ENCODE peak calls at places on chromosomes 6 and 20, in six cellular contexts. K is OCI-LY7, Q is A549, R is brain microvascular endothelial cell, U is breast epithelium, P is fibroblast of lung. B is an unnamed sample.

GRCh38 chr6:68256391-68256790 is 378.7 kb upstream of the ADGRB3 start:
- DNase-seq in K (no peak), U (no peak), R (peak), Q (no peak), P (no peak), B (no peak)

GRCh38 chr6:32386040-32386439 is 14.3 kb upstream of the TSBP1 start:
- DNase-seq in Q (no peak), R (no peak), K (no peak), P (no peak), U (no peak), B (no peak)

GRCh38 chr20:38932457-38933120 is 6.4 kb downstream of the FAM83D start:
- DNase-seq in Q (no peak), P (peak), U (no peak), K (no peak), R (peak), B (no peak)

GRCh38 chr6:13454286-13455221 is 32.8 kb downstream of the GFOD1 start:
- DNase-seq in U (peak), R (peak), K (peak), P (peak), Q (no peak), B (peak)

GRCh38 chr6:88671624-88672023 is 291.8 kb downstream of the RNGTT start:
- DNase-seq in R (no peak), Q (no peak), P (no peak), U (no peak), K (no peak), B (no peak)

GRCh38 chr6:44431118-44431725 is 43.7 kb downstream of the CDC5L start:
- DNase-seq in R (peak), Q (peak), K (peak), U (no peak), P (peak), B (peak)

GRCh38 chr6:3751730-3752537 is 421 bp upstream of the PXDC1 start:
- DNase-seq in U (peak), P (peak), R (peak), K (no peak), Q (peak), B (peak)

GRCh38 chr6:27161946-27162603 is 85.4 kb upstream of the PRSS16 start:
- DNase-seq in K (peak), U (no peak), R (peak), Q (no peak), P (peak), B (no peak)

GRCh38 chr20:10190456-10190855 is 28.2 kb upstream of the SNAP25 start:
- DNase-seq in R (no peak), Q (no peak), K (no peak), P (no peak), U (no peak), B (no peak)

GRCh38 chr6:82957171-82957894 is 108.3 kb downstream of the UBE3D start:
- DNase-seq in Q (no peak), R (no peak), U (no peak), K (peak), P (peak), B (no peak)

GRCh38 chr20:47336013-47336754 is 20.3 kb downstream of the ZMYND8 start:
- DNase-seq in R (no peak), K (peak), P (peak), U (peak), Q (no peak), B (no peak)

GRCh38 chr20:38663660-38664059 is 60.6 kb upstream of the SLC32A1 start:
- DNase-seq in K (no peak), U (no peak), P (no peak), Q (no peak), R (no peak), B (no peak)

GRCh38 chr6:11538049-11538798 is 675 bp downstream of the TMEM170B start:
- DNase-seq in K (peak), Q (peak), R (no peak), U (no peak), P (peak), B (peak)

GRCh38 chr20:14882846-14883245 is 545.4 kb upstream of the FLRT3 start:
- DNase-seq in U (no peak), Q (no peak), P (no peak), R (no peak), K (no peak), B (no peak)

GRCh38 chr20:33651562-33652048 is 10.5 kb upstream of the C20orf144 start:
- DNase-seq in Q (no peak), P (no peak), K (no peak), R (no peak), U (no peak), B (no peak)

GRCh38 chr6:37967651-37968050 is 148.1 kb downstream of the ZFAND3 start:
- DNase-seq in U (no peak), P (no peak), Q (no peak), R (no peak), K (no peak), B (no peak)

GRCh38 chr6:115058414-115059211 is 715.8 kb upstream of the HS3ST5 start:
- DNase-seq in R (no peak), U (no peak), K (no peak), P (no peak), Q (no peak), B (no peak)

GRCh38 chr6:21163110-21163837 is 430.3 kb upstream of the SOX4 start:
- DNase-seq in Q (no peak), R (peak), P (peak), K (no peak), U (no peak), B (no peak)

GRCh38 chr6:116251568-116252384 is 2.1 kb downstream of the TSPYL4 start:
- DNase-seq in R (peak), P (peak), K (no peak), U (no peak), Q (no peak), B (no peak)

GRCh38 chr6:131281471-131282270 is 146.4 kb downstream of the AKAP7 start:
- DNase-seq in Q (no peak), P (peak), K (peak), U (peak), R (peak), B (no peak)

GRCh38 chr20:51462566-51463276 is 79.8 kb downstream of the NFATC2 start:
- DNase-seq in Q (no peak), R (peak), K (no peak), U (peak), P (peak), B (no peak)

GRCh38 chr6:82906951-82907350 is 158.7 kb downstream of the UBE3D start:
- DNase-seq in P (peak), K (no peak), R (peak), U (no peak), Q (no peak), B (no peak)

GRCh38 chr6:22699046-22699639 is 129.8 kb downstream of the HDGFL1 start:
- DNase-seq in P (no peak), K (no peak), R (no peak), Q (no peak), U (no peak), B (no peak)

GRCh38 chr20:6519556-6519955 is 247.9 kb upstream of the BMP2 start:
- DNase-seq in P (peak), Q (no peak), R (peak), U (no peak), K (no peak), B (no peak)

DNA sequence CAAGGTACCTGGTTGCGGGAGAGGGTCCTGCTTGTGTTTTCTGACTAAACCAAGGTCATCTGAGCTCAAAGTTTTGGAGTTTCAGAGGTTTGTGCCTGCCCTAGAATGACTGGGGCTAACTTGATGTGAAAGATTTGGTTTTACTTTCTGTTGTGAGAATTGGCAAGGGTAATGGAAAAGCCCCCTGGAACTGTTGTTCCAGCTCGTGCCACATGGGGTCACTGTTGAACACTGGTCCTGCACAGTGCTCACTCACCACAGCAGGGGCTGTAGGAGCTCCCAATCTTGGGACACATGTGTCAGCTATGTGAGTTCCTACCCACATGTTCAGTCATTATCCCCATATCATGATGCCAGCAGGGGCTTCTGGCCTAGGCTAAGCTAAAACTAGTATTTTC is 6.5 kb downstream of the TGM6 start:
- DNase-seq in K (peak), P (peak), U (no peak), Q (peak), R (peak), B (peak)
- TF ChIP-seq CTCF in K (peak), P (no peak), U (no peak), Q (peak), R (peak), B (peak)

GRCh38 chr20:58224097-58224496 is 4.4 kb downstream of the ANKRD60 start:
- DNase-seq in K (no peak), U (no peak), Q (no peak), R (no peak), P (no peak), B (no peak)

GRCh38 chr20:58225490-58226200 is 2.8 kb downstream of the ANKRD60 start:
- DNase-seq in U (no peak), P (no peak), Q (no peak), K (no peak), R (no peak), B (no peak)

GRCh38 chr20:58223358-58223941 is 5.0 kb downstream of the ANKRD60 start:
- DNase-seq in U (no peak), K (no peak), P (no peak), R (no peak), Q (no peak), B (no peak)

GRCh38 chr20:58222446-58222845 is 6.0 kb downstream of the ANKRD60 start:
- DNase-seq in R (no peak), U (no peak), P (no peak), Q (no peak), K (no peak), B (no peak)

GRCh38 chr20:58224974-58225373 is 3.5 kb downstream of the ANKRD60 start:
- DNase-seq in P (no peak), R (no peak), U (no peak), Q (no peak), K (no peak), B (no peak)
- TF ChIP-seq CTCF in P (no peak), R (no peak), U (no peak), Q (no peak), K (no peak), B (no peak)

DNA sequence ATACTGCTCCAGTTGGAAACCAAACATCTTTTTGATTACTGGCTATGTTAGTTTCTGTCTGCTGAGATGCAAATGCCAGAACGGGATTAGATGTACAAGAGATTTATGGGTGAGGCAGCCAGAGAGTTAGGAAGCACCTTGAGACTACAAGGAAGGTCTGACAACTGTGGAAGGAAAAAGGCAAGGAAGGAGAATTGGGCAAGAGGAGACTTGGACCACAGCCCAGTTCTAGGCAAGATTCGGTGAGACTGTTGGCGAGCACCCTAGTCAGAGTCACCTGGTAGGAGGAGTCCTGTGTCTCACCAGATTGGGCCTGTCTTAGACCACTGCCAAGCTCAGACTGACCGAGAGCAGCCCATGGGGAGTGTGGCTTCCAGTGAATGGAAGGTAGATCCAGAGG is 91.8 kb upstream of the F13A1 start:
- DNase-seq in K (no peak), P (no peak), U (no peak), R (no peak), Q (no peak), B (no peak)
- TF ChIP-seq CTCF in K (no peak), P (no peak), U (no peak), R (no peak), Q (no peak), B (no peak)

DNA sequence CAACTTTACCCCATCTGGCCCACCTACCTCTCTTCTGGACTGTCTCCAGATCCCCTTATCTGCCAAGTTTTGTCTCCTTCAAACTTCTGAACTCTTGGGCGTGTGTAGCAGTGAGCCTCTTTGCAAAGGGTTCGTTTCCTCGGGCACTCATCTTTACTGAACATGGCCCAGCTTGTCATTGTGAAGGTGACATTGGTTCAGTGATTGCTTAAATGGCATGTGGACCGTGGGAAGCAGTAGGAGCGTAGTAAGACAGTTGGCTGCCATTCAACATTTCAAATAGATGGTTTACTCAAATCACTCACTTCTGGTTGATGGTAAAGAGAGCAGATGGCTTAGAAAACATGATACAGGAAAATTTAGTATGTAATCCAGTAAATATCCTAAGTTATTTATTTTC is 34.8 kb upstream of the KIF25 start:
- DNase-seq in K (no peak), P (no peak), Q (no peak), U (no peak), R (no peak), B (no peak)
- TF ChIP-seq CTCF in K (no peak), P (no peak), Q (no peak), U (no peak), R (no peak), B (no peak)

DNA sequence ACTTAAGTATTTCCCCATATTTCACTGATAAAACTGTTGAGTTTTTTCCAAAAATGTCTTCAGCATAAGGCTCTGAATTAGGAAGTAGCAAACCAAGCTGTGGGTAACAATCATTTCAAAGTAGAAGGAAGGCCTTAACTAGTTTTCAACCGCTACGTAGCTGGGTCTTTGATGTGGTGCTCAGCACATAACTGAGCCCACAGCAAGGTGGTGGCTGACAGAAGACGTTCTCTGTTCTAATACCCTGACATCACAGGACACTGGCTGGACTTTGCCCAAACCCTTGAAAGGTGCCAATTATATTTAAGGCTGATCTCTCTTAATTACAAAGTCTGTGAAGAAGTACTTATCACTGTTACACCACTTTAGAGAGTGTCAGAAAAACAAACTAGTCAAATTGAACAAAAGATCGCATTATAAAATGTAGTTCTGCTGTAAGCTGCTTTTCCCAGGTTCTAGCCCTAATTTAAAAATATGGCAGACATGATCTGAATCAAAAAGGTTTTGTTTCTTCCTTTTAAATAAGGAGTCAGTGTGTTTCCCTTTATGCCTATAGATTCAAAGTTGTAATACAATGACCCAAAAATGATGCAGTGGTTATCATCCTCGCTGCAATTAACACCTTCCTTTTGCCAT is 26.7 kb downstream of the MAN1A1 start:
- DNase-seq in R (no peak), U (no peak), P (no peak), Q (no peak), K (no peak), B (no peak)
- TF ChIP-seq CTCF in R (no peak), U (no peak), P (no peak), Q (no peak), K (no peak), B (no peak)

GRCh38 chr20:17659801-17660200 is 22.2 kb downstream of the RRBP1 start:
- DNase-seq in P (no peak), R (no peak), U (no peak), Q (no peak), K (no peak), B (no peak)
- TF ChIP-seq CTCF in P (no peak), R (peak), U (no peak), Q (no peak), K (peak), B (no peak)

GRCh38 chr6:1552296-1552761 is 57.4 kb upstream of the FOXC1 start:
- DNase-seq in Q (peak), K (peak), U (no peak), R (peak), P (peak), B (peak)
- TF ChIP-seq CTCF in Q (peak), K (peak), U (no peak), R (peak), P (peak), B (peak)

GRCh38 chr6:41194386-41194785 is 6.6 kb downstream of the TREML2 start:
- DNase-seq in P (no peak), K (no peak), R (no peak), U (no peak), Q (no peak), B (no peak)

GRCh38 chr6:41191569-41191968 is 9.4 kb downstream of the TREML2 start:
- DNase-seq in R (no peak), K (peak), P (no peak), Q (peak), U (no peak), B (peak)

GRCh38 chr6:41193884-41194283 is 7.1 kb downstream of the TREML2 start:
- DNase-seq in Q (no peak), U (no peak), P (no peak), R (no peak), K (no peak), B (no peak)

GRCh38 chr6:41190791-41191190 is 10.2 kb downstream of the TREML2 start:
- DNase-seq in P (no peak), R (no peak), K (no peak), U (no peak), Q (no peak), B (no peak)

GRCh38 chr6:41193171-41193734 is 7.7 kb downstream of the TREML2 start:
- DNase-seq in P (no peak), Q (no peak), R (no peak), U (no peak), K (no peak), B (no peak)
- TF ChIP-seq CTCF in P (no peak), Q (no peak), R (no peak), U (no peak), K (no peak), B (no peak)